ENCODE peak calls at places on chromosomes 3 and 15, in six cellular contexts. One of them, this sample, is unnamed.

GRCh38 chr15:96947830-96948229 is 617.3 kb downstream of the NR2F2 start:
- DNase-seq in lung: no peak
- DNase-seq in upper lobe of right lung: no peak
- DNase-seq in HL-60: no peak
- DNase-seq in mesothelial cell of epicardium: no peak
- DNase-seq in ovary: no peak
- DNase-seq in this sample: no peak

GRCh38 chr15:69314174-69314573 is 15.5 kb downstream of the PAQR5 start:
- DNase-seq in lung: no peak
- DNase-seq in upper lobe of right lung: peak
- DNase-seq in HL-60: no peak
- DNase-seq in mesothelial cell of epicardium: no peak
- DNase-seq in ovary: no peak
- DNase-seq in this sample: no peak

GRCh38 chr3:45881031-45882022 is 5.0 kb upstream of the CCR9 start:
- DNase-seq in lung: no peak
- DNase-seq in upper lobe of right lung: no peak
- DNase-seq in HL-60: no peak
- DNase-seq in mesothelial cell of epicardium: no peak
- DNase-seq in ovary: no peak
- DNase-seq in this sample: no peak

GRCh38 chr3:157354722-157355121 is 81.9 kb upstream of the PTX3 start:
- DNase-seq in lung: no peak
- DNase-seq in upper lobe of right lung: no peak
- DNase-seq in HL-60: no peak
- DNase-seq in mesothelial cell of epicardium: no peak
- DNase-seq in ovary: no peak
- DNase-seq in this sample: no peak

GRCh38 chr3:71485903-71486302 is 97.6 kb downstream of the FOXP1 start:
- DNase-seq in lung: no peak
- DNase-seq in upper lobe of right lung: no peak
- DNase-seq in HL-60: peak
- DNase-seq in mesothelial cell of epicardium: no peak
- DNase-seq in ovary: no peak
- DNase-seq in this sample: no peak

GRCh38 chr3:58581328-58582091 is 4.3 kb upstream of the FAM107A start:
- DNase-seq in lung: no peak
- DNase-seq in upper lobe of right lung: no peak
- DNase-seq in HL-60: no peak
- DNase-seq in mesothelial cell of epicardium: no peak
- DNase-seq in ovary: no peak
- DNase-seq in this sample: no peak

GRCh38 chr15:95325763-95326688 is 1004.5 kb upstream of the NR2F2 start:
- DNase-seq in lung: no peak
- DNase-seq in upper lobe of right lung: no peak
- DNase-seq in HL-60: no peak
- DNase-seq in mesothelial cell of epicardium: no peak
- DNase-seq in ovary: peak
- DNase-seq in this sample: no peak

GRCh38 chr3:44055951-44056350 is 185.7 kb upstream of the TOPAZ1 start:
- DNase-seq in lung: no peak
- DNase-seq in upper lobe of right lung: no peak
- DNase-seq in HL-60: no peak
- DNase-seq in mesothelial cell of epicardium: no peak
- DNase-seq in ovary: no peak
- DNase-seq in this sample: no peak

GRCh38 chr3:47961815-47962606 is 54.2 kb downstream of the MAP4 start:
- DNase-seq in lung: no peak
- DNase-seq in upper lobe of right lung: no peak
- DNase-seq in HL-60: no peak
- DNase-seq in mesothelial cell of epicardium: no peak
- DNase-seq in ovary: no peak
- DNase-seq in this sample: no peak

GRCh38 chr3:148646126-148646660 is 51.5 kb upstream of the AGTR1 start:
- DNase-seq in lung: no peak
- DNase-seq in upper lobe of right lung: no peak
- DNase-seq in HL-60: no peak
- DNase-seq in mesothelial cell of epicardium: no peak
- DNase-seq in ovary: no peak
- DNase-seq in this sample: no peak

GRCh38 chr3:31919528-31919927 is 61.5 kb downstream of the OSBPL10 start:
- DNase-seq in lung: no peak
- DNase-seq in upper lobe of right lung: no peak
- DNase-seq in HL-60: no peak
- DNase-seq in mesothelial cell of epicardium: no peak
- DNase-seq in ovary: no peak
- DNase-seq in this sample: no peak

GRCh38 chr3:79341961-79342360 is 425.8 kb downstream of the ROBO1 start:
- DNase-seq in lung: no peak
- DNase-seq in upper lobe of right lung: no peak
- DNase-seq in HL-60: no peak
- DNase-seq in mesothelial cell of epicardium: no peak
- DNase-seq in ovary: no peak
- DNase-seq in this sample: no peak

GRCh38 chr3:40053663-40054062 is 244.3 kb downstream of the MYRIP start:
- DNase-seq in lung: no peak
- DNase-seq in upper lobe of right lung: no peak
- DNase-seq in HL-60: no peak
- DNase-seq in mesothelial cell of epicardium: no peak
- DNase-seq in ovary: no peak
- DNase-seq in this sample: no peak

GRCh38 chr3:112097378-112097777 is 11.2 kb downstream of the C3orf52 start:
- DNase-seq in lung: peak
- DNase-seq in upper lobe of right lung: no peak
- DNase-seq in HL-60: no peak
- DNase-seq in mesothelial cell of epicardium: no peak
- DNase-seq in ovary: no peak
- DNase-seq in this sample: no peak

GRCh38 chr15:67807141-67807540 is 18.2 kb upstream of the SKOR1 start:
- DNase-seq in lung: no peak
- DNase-seq in upper lobe of right lung: no peak
- DNase-seq in HL-60: no peak
- DNase-seq in mesothelial cell of epicardium: no peak
- DNase-seq in ovary: no peak
- DNase-seq in this sample: no peak

GRCh38 chr3:58466899-58467563 is 24.9 kb upstream of the KCTD6 start:
- DNase-seq in lung: no peak
- DNase-seq in upper lobe of right lung: no peak
- DNase-seq in HL-60: no peak
- DNase-seq in mesothelial cell of epicardium: no peak
- DNase-seq in ovary: no peak
- DNase-seq in this sample: no peak

GRCh38 chr15:71530116-71530515 is 280.2 kb upstream of the NR2E3 start:
- DNase-seq in lung: no peak
- DNase-seq in upper lobe of right lung: no peak
- DNase-seq in HL-60: no peak
- DNase-seq in mesothelial cell of epicardium: no peak
- DNase-seq in ovary: no peak
- DNase-seq in this sample: no peak

GRCh38 chr15:92733934-92734521 is 78.5 kb upstream of the FAM174B start:
- DNase-seq in lung: peak
- DNase-seq in upper lobe of right lung: peak
- DNase-seq in HL-60: peak
- DNase-seq in mesothelial cell of epicardium: no peak
- DNase-seq in ovary: peak
- DNase-seq in this sample: no peak

GRCh38 chr3:292038-292437 is 95.5 kb downstream of the CHL1 start:
- DNase-seq in lung: no peak
- DNase-seq in upper lobe of right lung: no peak
- DNase-seq in HL-60: no peak
- DNase-seq in mesothelial cell of epicardium: no peak
- DNase-seq in ovary: no peak
- DNase-seq in this sample: no peak

GRCh38 chr3:114331007-114331406 is 37.2 kb downstream of the TIGIT start:
- DNase-seq in lung: no peak
- DNase-seq in upper lobe of right lung: no peak
- DNase-seq in HL-60: no peak
- DNase-seq in mesothelial cell of epicardium: no peak
- DNase-seq in ovary: no peak
- DNase-seq in this sample: no peak

GRCh38 chr3:36373084-36373483 is 7.2 kb upstream of the STAC start:
- DNase-seq in lung: no peak
- DNase-seq in upper lobe of right lung: no peak
- DNase-seq in HL-60: no peak
- DNase-seq in mesothelial cell of epicardium: no peak
- DNase-seq in ovary: no peak
- DNase-seq in this sample: no peak

DNA sequence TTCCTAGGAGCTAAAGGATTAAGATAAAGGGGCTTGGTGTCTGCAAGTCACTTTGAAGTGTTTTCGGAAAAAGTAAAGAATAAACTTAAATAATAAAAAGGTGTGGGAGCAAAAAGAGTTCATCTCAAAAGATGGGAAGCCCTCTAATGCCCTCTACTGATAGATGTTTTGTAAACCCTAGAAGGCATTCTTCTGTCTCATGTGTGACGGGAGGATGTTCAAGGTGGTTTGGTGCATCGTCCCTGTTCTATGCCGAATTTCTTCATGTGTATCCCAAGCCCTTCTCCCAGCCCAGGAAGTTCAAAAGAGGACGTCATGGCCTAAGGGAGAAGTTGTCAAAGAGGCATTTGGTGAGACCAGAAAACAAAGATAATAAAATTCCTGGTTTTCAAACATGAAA is 37.2 kb downstream of the CCK start:
- DNase-seq in lung: no peak
- DNase-seq in upper lobe of right lung: no peak
- DNase-seq in HL-60: no peak
- DNase-seq in mesothelial cell of epicardium: no peak
- DNase-seq in ovary: no peak
- DNase-seq in this sample: no peak
- TF ChIP-seq CTCF in lung: no peak
- TF ChIP-seq CTCF in upper lobe of right lung: no peak
- TF ChIP-seq CTCF in HL-60: no peak
- TF ChIP-seq CTCF in mesothelial cell of epicardium: no peak
- TF ChIP-seq CTCF in ovary: no peak
- TF ChIP-seq CTCF in this sample: no peak

DNA sequence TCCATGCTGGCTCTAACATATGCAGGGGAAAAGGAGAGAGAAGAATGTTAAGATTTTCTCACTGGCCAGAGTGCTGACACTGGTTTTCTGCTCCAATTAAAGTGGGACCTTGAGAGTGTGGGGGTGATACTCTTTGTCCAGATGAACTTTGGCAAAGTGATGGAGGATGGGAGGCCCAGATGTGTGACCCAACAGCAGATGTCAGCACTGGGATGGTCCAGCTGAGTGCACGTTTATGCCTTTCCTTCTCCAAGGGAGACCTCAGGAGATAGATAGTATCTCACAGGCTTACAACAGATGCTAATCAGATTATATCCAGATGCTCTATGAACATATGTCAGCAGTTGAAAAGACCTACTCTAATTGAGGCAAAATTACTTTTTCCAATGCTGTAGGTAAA is 50.1 kb upstream of the PSMD6 start:
- DNase-seq in lung: no peak
- DNase-seq in upper lobe of right lung: no peak
- DNase-seq in HL-60: no peak
- DNase-seq in mesothelial cell of epicardium: no peak
- DNase-seq in ovary: no peak
- DNase-seq in this sample: no peak
- TF ChIP-seq CTCF in lung: no peak
- TF ChIP-seq CTCF in upper lobe of right lung: no peak
- TF ChIP-seq CTCF in HL-60: no peak
- TF ChIP-seq CTCF in mesothelial cell of epicardium: no peak
- TF ChIP-seq CTCF in ovary: no peak
- TF ChIP-seq CTCF in this sample: no peak

DNA sequence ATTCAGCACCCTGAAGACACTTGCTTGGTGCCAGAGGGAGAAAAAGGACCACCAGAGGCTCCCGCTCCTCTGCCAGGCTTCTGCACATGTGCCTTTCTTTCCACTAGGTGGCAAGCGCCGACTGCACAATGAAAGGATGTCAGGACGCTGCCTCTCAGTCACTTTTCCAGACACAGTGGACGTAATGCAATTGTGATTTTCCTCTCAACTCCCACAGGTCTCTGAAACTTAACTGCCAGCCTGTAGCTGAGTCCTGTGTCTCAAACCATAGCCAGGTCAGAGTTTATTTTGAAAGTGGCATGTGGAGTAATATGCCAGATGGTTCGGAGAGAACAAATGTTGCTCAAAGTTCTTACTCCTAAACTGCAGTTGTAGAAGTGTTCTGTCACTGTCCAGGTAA is 162.9 kb downstream of the ITPR1 start:
- DNase-seq in lung: peak
- DNase-seq in upper lobe of right lung: peak
- DNase-seq in HL-60: no peak
- DNase-seq in mesothelial cell of epicardium: peak
- DNase-seq in ovary: peak
- DNase-seq in this sample: peak
- TF ChIP-seq CTCF in lung: peak
- TF ChIP-seq CTCF in upper lobe of right lung: peak
- TF ChIP-seq CTCF in HL-60: peak
- TF ChIP-seq CTCF in mesothelial cell of epicardium: peak
- TF ChIP-seq CTCF in ovary: peak
- TF ChIP-seq CTCF in this sample: peak

GRCh38 chr3:196708467-196708866 is 3.6 kb downstream of the CEP19 start:
- DNase-seq in lung: no peak
- DNase-seq in upper lobe of right lung: no peak
- DNase-seq in HL-60: no peak
- DNase-seq in mesothelial cell of epicardium: no peak
- DNase-seq in ovary: no peak
- DNase-seq in this sample: no peak

GRCh38 chr3:196706313-196706712 is 5.7 kb downstream of the CEP19 start:
- DNase-seq in lung: no peak
- DNase-seq in upper lobe of right lung: no peak
- DNase-seq in HL-60: no peak
- DNase-seq in mesothelial cell of epicardium: no peak
- DNase-seq in ovary: no peak
- DNase-seq in this sample: no peak

GRCh38 chr3:196712514-196713413 is 587 bp downstream of the PIGX start:
- DNase-seq in lung: peak
- DNase-seq in upper lobe of right lung: peak
- DNase-seq in HL-60: no peak
- DNase-seq in mesothelial cell of epicardium: no peak
- DNase-seq in ovary: peak
- DNase-seq in this sample: no peak

GRCh38 chr3:196707566-196707965 is 4.5 kb downstream of the CEP19 start:
- DNase-seq in lung: no peak
- DNase-seq in upper lobe of right lung: no peak
- DNase-seq in HL-60: no peak
- DNase-seq in mesothelial cell of epicardium: no peak
- DNase-seq in ovary: no peak
- DNase-seq in this sample: no peak

DNA sequence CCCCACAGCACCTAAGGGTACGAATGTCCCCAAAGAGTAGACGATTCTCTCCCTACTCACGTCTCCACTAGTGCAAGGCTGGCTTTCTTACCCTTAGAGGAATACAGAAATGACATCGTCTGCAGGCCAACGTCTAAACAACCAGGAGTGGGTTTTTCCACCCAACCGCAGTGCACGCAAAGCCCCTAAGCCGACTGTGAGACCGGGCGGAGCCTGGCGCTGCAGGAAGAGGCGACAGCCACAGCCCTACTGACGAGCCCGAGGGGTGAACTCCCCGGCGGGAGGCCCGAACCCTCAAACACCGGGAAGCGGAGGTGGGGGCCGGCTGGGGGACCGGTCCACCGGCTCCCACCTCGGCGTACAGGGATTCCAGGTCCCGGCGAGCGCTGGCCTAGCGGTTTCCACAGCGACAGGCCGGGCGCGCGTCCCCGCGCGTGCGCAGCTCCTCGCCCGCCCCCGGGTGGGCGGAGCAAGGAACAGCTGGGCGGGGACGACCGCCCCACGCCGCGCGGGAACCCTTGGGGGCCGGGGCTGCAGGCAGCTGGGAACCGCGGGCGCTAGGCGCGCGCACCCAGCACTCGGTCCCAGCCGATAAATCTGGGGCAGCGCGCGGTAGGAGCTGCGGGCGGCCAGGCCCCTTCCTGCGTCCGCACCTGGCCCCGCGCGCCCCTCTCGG is at the start of the genes CEP19 and PIGX:
- DNase-seq in lung: peak
- DNase-seq in upper lobe of right lung: peak
- DNase-seq in HL-60: peak
- DNase-seq in mesothelial cell of epicardium: peak
- DNase-seq in ovary: peak
- DNase-seq in this sample: peak
- TF ChIP-seq CTCF in lung: no peak
- TF ChIP-seq CTCF in upper lobe of right lung: no peak
- TF ChIP-seq CTCF in HL-60: no peak
- TF ChIP-seq CTCF in mesothelial cell of epicardium: no peak
- TF ChIP-seq CTCF in ovary: peak
- TF ChIP-seq CTCF in this sample: peak